ENCODE peak calls at places on chromosome 18, in five cellular contexts. M, J, E, O and D are unnamed samples.
A peak's percentile ranks its signal among the peaks of the same experiment; 100 is the strongest.

GRCh38 chr18:41642756-41643155 is 312.3 kb upstream of the PIK3C3 start:
- DNase-seq in M (no peak), J (peak; percentile 62), E (no peak), O (no peak), D (no peak)

GRCh38 chr18:79644006-79644665 is 35.5 kb upstream of the CTDP1 start:
- DNase-seq in M (peak; percentile 20), J (peak; percentile 75), E (peak; percentile 52), O (peak; percentile 79), D (peak; percentile 56)

GRCh38 chr18:58670561-58671121 is 624 bp upstream of the MALT1 start:
- DNase-seq in M (no peak), J (peak; percentile 20), E (peak; percentile 37), O (no peak), D (no peak)

GRCh38 chr18:12944724-12945123 is 3.1 kb upstream of the SEH1L start:
- DNase-seq in M (no peak), J (no peak), E (peak; percentile 20), O (no peak), D (peak; percentile 33)

GRCh38 chr18:25896956-25897355 is 193.5 kb downstream of the SS18 start:
- DNase-seq in M (no peak), J (no peak), E (no peak), O (no peak), D (no peak)

GRCh38 chr18:59514193-59514592 is 155.1 kb upstream of the LMAN1 start:
- DNase-seq in M (no peak), J (no peak), E (peak; percentile 73), O (no peak), D (peak; percentile 18)

GRCh38 chr18:44884446-44884845 is 203.8 kb downstream of the SETBP1 start:
- DNase-seq in M (no peak), J (no peak), E (peak; percentile 62), O (no peak), D (no peak)

GRCh38 chr18:65761636-65762310 is 11.0 kb downstream of the CDH7 start:
- DNase-seq in M (no peak), J (no peak), E (no peak), O (no peak), D (no peak)

GRCh38 chr18:52000435-52000834 is 339.6 kb upstream of the DCC start:
- DNase-seq in M (no peak), J (no peak), E (no peak), O (no peak), D (no peak)

GRCh38 chr18:12361770-12362378 is 15.2 kb downstream of the AFG3L2 start:
- DNase-seq in M (peak; percentile 4), J (peak; percentile 19), E (peak; percentile 29), O (no peak), D (peak; percentile 56)

GRCh38 chr18:11511434-11512095 is 97.8 kb upstream of the SLC35G4 start:
- DNase-seq in M (no peak), J (no peak), E (no peak), O (no peak), D (no peak)

GRCh38 chr18:57776354-57776753 is 26.8 kb downstream of the ATP8B1 start:
- DNase-seq in M (no peak), J (peak; percentile 26), E (no peak), O (no peak), D (no peak)

GRCh38 chr18:67766930-67767329 is 250.4 kb upstream of the DSEL start:
- DNase-seq in M (peak; percentile 93), J (peak; percentile 95), E (peak; percentile 97), O (no peak), D (peak; percentile 60)

GRCh38 chr18:79257480-79257879 is 138.2 kb upstream of the NFATC1 start:
- DNase-seq in M (no peak), J (no peak), E (no peak), O (no peak), D (no peak)

GRCh38 chr18:24773101-24773500 is 312.7 kb downstream of the HRH4 start:
- DNase-seq in M (no peak), J (no peak), E (no peak), O (no peak), D (no peak)

GRCh38 chr18:51447351-51447896 is 249.9 kb upstream of the MEX3C start:
- DNase-seq in M (peak; percentile 30), J (no peak), E (no peak), O (no peak), D (no peak)

GRCh38 chr18:68448736-68449135 is 266.2 kb downstream of the TMX3 start:
- DNase-seq in M (peak; percentile 82), J (peak; percentile 55), E (peak; percentile 83), O (no peak), D (peak; percentile 69)

GRCh38 chr18:70382032-70382431 is 93.2 kb downstream of the SOCS6 start:
- DNase-seq in M (no peak), J (no peak), E (no peak), O (no peak), D (no peak)

GRCh38 chr18:32918692-32919250 is 145.9 kb upstream of the KLHL14 start:
- DNase-seq in M (no peak), J (no peak), E (no peak), O (no peak), D (no peak)

GRCh38 chr18:68735498-68736343 is 20.8 kb upstream of the TMX3 start:
- DNase-seq in M (peak; percentile 33), J (peak; percentile 66), E (peak; percentile 76), O (no peak), D (peak; percentile 75)

GRCh38 chr18:42649636-42650035 is 465.8 kb downstream of the RIT2 start:
- DNase-seq in M (peak; percentile 6), J (no peak), E (no peak), O (no peak), D (no peak)

GRCh38 chr18:75429975-75430374 is 2.5 kb upstream of the SMIM21 start:
- DNase-seq in M (no peak), J (no peak), E (peak; percentile 57), O (no peak), D (peak; percentile 11)

GRCh38 chr18:35919179-35919578 is 53.3 kb upstream of the RMP24 start:
- DNase-seq in M (no peak), J (no peak), E (no peak), O (no peak), D (no peak)

GRCh38 chr18:11251229-11251890 is 102.0 kb upstream of the PIEZO2 start:
- DNase-seq in M (no peak), J (no peak), E (peak; percentile 91), O (no peak), D (no peak)

DNA sequence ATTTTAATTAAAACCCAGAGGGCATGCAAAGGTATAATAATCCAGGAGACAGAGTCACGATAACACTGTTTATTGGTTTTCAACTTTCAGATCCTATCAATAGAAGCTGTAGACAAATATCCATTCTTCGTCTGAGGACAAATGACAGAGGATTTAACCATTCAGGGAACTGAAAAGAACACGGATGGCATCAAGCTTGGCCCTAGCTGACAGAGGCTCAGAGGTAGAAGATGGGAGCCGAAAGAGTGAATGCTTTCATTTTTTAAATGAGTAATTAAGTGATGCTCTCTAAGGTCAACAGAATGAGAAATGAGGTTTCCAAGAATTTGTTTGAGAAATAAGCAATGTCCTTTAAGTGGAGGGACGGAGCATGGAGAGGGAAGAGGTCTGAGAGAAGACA is 62.1 kb downstream of the BCL2 start:
- DNase-seq in M (no peak), J (no peak), E (no peak), O (no peak), D (no peak)
- TF ChIP-seq CTCF in M (no peak), J (no peak), E (no peak), O (no peak), D (no peak)

DNA sequence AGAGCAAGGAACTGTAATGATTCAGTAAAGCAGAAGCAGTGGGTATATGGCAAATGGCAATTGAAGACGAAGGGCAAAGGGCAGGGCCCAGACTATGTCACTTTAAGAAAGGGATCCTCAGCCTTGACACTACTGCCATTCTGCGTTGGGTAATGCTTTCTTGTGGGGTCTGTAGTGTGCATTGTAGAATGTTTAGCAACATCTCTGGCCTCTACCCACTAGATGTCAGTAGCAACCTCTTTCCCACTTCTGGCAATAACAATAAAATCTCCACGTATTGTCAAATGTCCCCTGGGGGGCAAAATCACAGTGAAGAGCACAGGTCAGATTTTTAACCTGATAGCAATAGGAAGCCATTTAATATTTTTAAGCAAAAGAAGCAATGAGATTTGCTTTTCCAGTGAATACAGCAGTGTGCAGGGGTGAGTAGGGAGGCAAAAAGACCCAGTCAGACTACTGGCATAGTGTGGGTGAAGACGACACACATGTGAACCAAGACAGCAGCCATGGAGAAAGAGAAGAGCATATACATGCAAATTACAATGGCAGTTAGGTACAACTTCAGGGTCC is 209.5 kb downstream of the DYM start:
- DNase-seq in M (peak; percentile 18), J (peak; percentile 12), E (peak; percentile 49), O (no peak), D (peak; percentile 32)
- TF ChIP-seq CTCF in M (peak; percentile 64), J (peak; percentile 50), E (peak; percentile 58), O (no peak), D (peak; percentile 55)

GRCh38 chr18:77762632-77763031 is 513.0 kb downstream of the GALR1 start:
- DNase-seq in M (no peak), J (no peak), E (no peak), O (no peak), D (no peak)

GRCh38 chr18:77763530-77763929 is 513.9 kb downstream of the GALR1 start:
- DNase-seq in M (no peak), J (no peak), E (no peak), O (no peak), D (no peak)

GRCh38 chr18:77766421-77766820 is 516.8 kb downstream of the GALR1 start:
- DNase-seq in M (no peak), J (no peak), E (no peak), O (no peak), D (no peak)

GRCh38 chr18:77761332-77761731 is 511.7 kb downstream of the GALR1 start:
- DNase-seq in M (no peak), J (no peak), E (no peak), O (no peak), D (no peak)

GRCh38 chr18:77765468-77765867 is 515.8 kb downstream of the GALR1 start:
- DNase-seq in M (peak; percentile 0), J (peak; percentile 51), E (peak; percentile 6), O (peak; percentile 63), D (no peak)
- TF ChIP-seq CTCF in M (peak; percentile 24), J (peak; percentile 68), E (no peak), O (no peak), D (no peak)

DNA sequence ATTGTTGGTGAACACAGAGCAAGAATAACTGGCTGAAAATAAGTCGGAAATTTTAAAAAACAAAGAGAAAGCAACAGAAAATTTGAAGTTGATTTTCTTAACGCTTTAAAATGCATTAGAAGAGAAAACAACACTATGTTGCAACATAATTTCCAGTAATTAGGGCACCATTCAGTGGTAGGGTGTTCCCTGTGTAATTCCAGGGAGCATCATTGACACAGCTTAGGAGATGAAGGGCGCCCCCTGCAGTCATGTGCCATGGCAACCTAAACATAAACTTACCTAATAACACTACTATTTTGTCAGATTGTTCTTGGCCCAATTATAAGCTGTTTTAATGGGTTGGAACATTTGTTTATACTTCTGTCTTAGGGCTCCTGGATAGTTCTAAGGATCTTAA is 99.6 kb downstream of the DTNA start:
- DNase-seq in M (no peak), J (peak; percentile 38), E (peak; percentile 70), O (no peak), D (peak; percentile 79)
- TF ChIP-seq CTCF in M (peak; percentile 64), J (peak; percentile 61), E (peak; percentile 74), O (no peak), D (peak; percentile 66)

GRCh38 chr18:3248062-3248669 is 565 bp downstream of the MYL12A start:
- DNase-seq in M (no peak), J (no peak), E (peak; percentile 45), O (no peak), D (peak; percentile 72)

GRCh38 chr18:3245853-3246635 is 1.6 kb upstream of the MYL12A start:
- DNase-seq in M (peak; percentile 80), J (peak; percentile 94), E (peak; percentile 86), O (peak; percentile 80), D (peak; percentile 87)

GRCh38 chr18:3248670-3249359 is 1.2 kb downstream of the MYL12A start:
- DNase-seq in M (peak; percentile 53), J (peak; percentile 65), E (peak; percentile 51), O (no peak), D (peak; percentile 65)

GRCh38 chr18:3246636-3247242 is 862 bp upstream of the MYL12A start:
- DNase-seq in M (no peak), J (peak; percentile 32), E (peak; percentile 16), O (no peak), D (no peak)

GRCh38 chr18:3247243-3248061 is at the start of gene MYL12A:
- DNase-seq in M (peak; percentile 97), J (peak; percentile 98), E (peak; percentile 98), O (peak; percentile 96), D (peak; percentile 99)
- TF ChIP-seq CTCF in M (no peak), J (no peak), E (no peak), O (no peak), D (no peak)